ENCODE peak calls at places on chromosomes 2 and 18, in six cellular contexts. One of them, this sample, is unnamed.

GRCh38 chr2:160417745-160418397 is 75.7 kb downstream of the RBMS1 start:
- DNase-seq in breast epithelium: no peak
- DNase-seq in HCT116: no peak
- DNase-seq in NB4: no peak
- DNase-seq in suprapubic skin: no peak
- DNase-seq in esophagus squamous epithelium: no peak
- DNase-seq in this sample: no peak

GRCh38 chr2:146940016-146940685 is 904.7 kb upstream of the ACVR2A start:
- DNase-seq in breast epithelium: no peak
- DNase-seq in HCT116: no peak
- DNase-seq in NB4: no peak
- DNase-seq in suprapubic skin: no peak
- DNase-seq in esophagus squamous epithelium: no peak
- DNase-seq in this sample: no peak

GRCh38 chr2:234823877-234824376 is 127.9 kb upstream of the SH3BP4 start:
- DNase-seq in breast epithelium: no peak
- DNase-seq in HCT116: no peak
- DNase-seq in NB4: no peak
- DNase-seq in suprapubic skin: no peak
- DNase-seq in esophagus squamous epithelium: no peak
- DNase-seq in this sample: no peak

GRCh38 chr2:40281021-40281940 is 170.6 kb downstream of the SLC8A1 start:
- DNase-seq in breast epithelium: peak; percentile 67
- DNase-seq in HCT116: no peak
- DNase-seq in NB4: no peak
- DNase-seq in suprapubic skin: no peak
- DNase-seq in esophagus squamous epithelium: no peak
- DNase-seq in this sample: no peak

GRCh38 chr2:37623971-37624897 is 47.2 kb downstream of the CDC42EP3 start:
- DNase-seq in breast epithelium: no peak
- DNase-seq in HCT116: no peak
- DNase-seq in NB4: peak; percentile 42
- DNase-seq in suprapubic skin: no peak
- DNase-seq in esophagus squamous epithelium: no peak
- DNase-seq in this sample: no peak

GRCh38 chr2:229350117-229350805 is 79.2 kb upstream of the PID1 start:
- DNase-seq in breast epithelium: no peak
- DNase-seq in HCT116: no peak
- DNase-seq in NB4: no peak
- DNase-seq in suprapubic skin: no peak
- DNase-seq in esophagus squamous epithelium: no peak
- DNase-seq in this sample: no peak

GRCh38 chr2:63692002-63692606 is 103.3 kb downstream of the MDH1 start:
- DNase-seq in breast epithelium: no peak
- DNase-seq in HCT116: peak; percentile 31
- DNase-seq in NB4: peak; percentile 54
- DNase-seq in suprapubic skin: no peak
- DNase-seq in esophagus squamous epithelium: no peak
- DNase-seq in this sample: peak; percentile 16

GRCh38 chr2:26628561-26629345 is 12.4 kb downstream of the CIB4 start:
- DNase-seq in breast epithelium: no peak
- DNase-seq in HCT116: no peak
- DNase-seq in NB4: no peak
- DNase-seq in suprapubic skin: no peak
- DNase-seq in esophagus squamous epithelium: no peak
- DNase-seq in this sample: no peak

GRCh38 chr2:217467331-217467730 is 535.5 kb downstream of the TNS1 start:
- DNase-seq in breast epithelium: no peak
- DNase-seq in HCT116: no peak
- DNase-seq in NB4: no peak
- DNase-seq in suprapubic skin: no peak
- DNase-seq in esophagus squamous epithelium: no peak
- DNase-seq in this sample: no peak

GRCh38 chr2:8484502-8485283 is 197.2 kb upstream of the ID2 start:
- DNase-seq in breast epithelium: no peak
- DNase-seq in HCT116: no peak
- DNase-seq in NB4: no peak
- DNase-seq in suprapubic skin: peak; percentile 61
- DNase-seq in esophagus squamous epithelium: no peak
- DNase-seq in this sample: no peak

GRCh38 chr2:241842620-241843211 is 16.0 kb downstream of the PDCD1 start:
- DNase-seq in breast epithelium: no peak
- DNase-seq in HCT116: no peak
- DNase-seq in NB4: peak; percentile 89
- DNase-seq in suprapubic skin: peak; percentile 89
- DNase-seq in esophagus squamous epithelium: no peak
- DNase-seq in this sample: no peak

GRCh38 chr2:113117594-113118262 is 9.7 kb upstream of the IL1RN start:
- DNase-seq in breast epithelium: peak; percentile 62
- DNase-seq in HCT116: no peak
- DNase-seq in NB4: peak; percentile 52
- DNase-seq in suprapubic skin: no peak
- DNase-seq in esophagus squamous epithelium: peak; percentile 7
- DNase-seq in this sample: peak; percentile 93

GRCh38 chr18:29862824-29863223 is 1179.7 kb downstream of the DSC3 start:
- DNase-seq in breast epithelium: no peak
- DNase-seq in HCT116: no peak
- DNase-seq in NB4: no peak
- DNase-seq in suprapubic skin: no peak
- DNase-seq in esophagus squamous epithelium: no peak
- DNase-seq in this sample: no peak

GRCh38 chr18:10402876-10403559 is 51.4 kb upstream of the APCDD1 start:
- DNase-seq in breast epithelium: no peak
- DNase-seq in HCT116: no peak
- DNase-seq in NB4: no peak
- DNase-seq in suprapubic skin: no peak
- DNase-seq in esophagus squamous epithelium: no peak
- DNase-seq in this sample: no peak

DNA sequence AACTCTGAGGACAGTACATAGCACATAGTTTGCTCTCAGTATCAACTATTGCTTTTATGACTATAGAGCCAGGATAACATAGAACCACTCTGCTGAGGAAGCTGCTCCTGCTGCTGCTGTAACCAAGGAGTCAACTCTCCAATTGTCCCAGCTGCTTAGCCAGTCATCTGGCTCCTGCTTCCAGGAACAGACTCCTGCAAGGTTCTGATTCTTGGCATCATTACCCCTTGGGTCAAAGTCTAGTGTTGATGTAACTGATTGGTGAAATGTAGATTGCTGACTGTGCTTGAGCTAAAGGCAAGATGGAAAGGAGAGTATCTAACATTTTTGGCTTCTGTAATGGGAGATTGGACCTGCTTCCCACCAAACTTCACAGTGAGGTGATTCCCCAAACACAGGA is 261.9 kb upstream of the FSHR start:
- DNase-seq in breast epithelium: no peak
- DNase-seq in HCT116: no peak
- DNase-seq in NB4: no peak
- DNase-seq in suprapubic skin: no peak
- DNase-seq in esophagus squamous epithelium: no peak
- DNase-seq in this sample: no peak
- TF ChIP-seq POLR2A in breast epithelium: no peak
- TF ChIP-seq POLR2A in HCT116: no peak
- TF ChIP-seq POLR2A in NB4: no peak
- TF ChIP-seq POLR2A in suprapubic skin: no peak
- TF ChIP-seq POLR2A in esophagus squamous epithelium: no peak
- TF ChIP-seq POLR2A in this sample: no peak

DNA sequence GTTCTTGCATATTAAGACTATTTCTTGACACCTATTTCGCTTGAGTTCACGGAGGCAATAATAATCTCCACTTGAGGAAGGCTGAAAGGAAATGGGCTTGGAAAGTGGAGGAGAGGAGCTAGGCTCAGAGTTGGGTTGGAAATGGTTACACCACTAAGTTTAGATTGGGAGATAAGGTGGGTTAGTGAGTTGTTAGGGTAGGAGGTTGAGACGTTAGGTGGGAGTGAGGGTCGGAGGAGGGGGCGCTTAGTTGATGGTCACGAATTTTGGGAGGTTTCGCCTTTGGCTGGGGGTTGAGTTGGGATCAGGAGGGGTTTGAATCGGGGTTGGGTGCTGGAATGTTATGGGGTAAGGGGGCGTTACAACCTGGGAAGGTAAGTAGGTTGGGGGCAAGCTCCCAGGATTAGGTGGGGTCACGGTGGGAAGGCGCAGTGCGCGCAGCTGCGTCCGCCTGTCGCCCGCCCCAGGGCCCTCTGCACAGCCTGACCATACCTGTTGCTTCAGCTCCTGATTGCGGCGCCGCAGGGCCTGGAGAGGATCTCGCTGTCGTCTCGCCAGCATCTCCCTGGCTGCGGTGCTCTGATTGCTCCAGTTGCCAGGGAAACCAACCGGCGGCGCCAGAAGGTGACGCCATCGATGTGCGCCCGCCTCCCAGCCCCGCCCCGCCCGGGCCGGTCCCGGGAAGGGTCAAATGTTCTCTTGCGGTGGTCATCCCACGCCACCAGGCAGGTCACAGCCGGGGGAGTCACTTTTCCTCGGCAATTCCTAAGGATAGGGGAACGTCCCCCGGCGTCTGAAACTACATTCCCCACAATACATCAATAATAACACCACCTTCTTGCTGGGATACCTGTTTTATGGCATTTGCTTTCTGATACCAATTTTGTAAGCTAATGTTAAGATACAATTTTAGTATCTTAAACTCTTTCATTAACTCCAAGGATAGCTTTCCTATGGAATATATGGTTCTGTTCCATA is at the start of gene NPHP1:
- DNase-seq in breast epithelium: peak; percentile 86
- DNase-seq in HCT116: peak; percentile 60
- DNase-seq in NB4: peak; percentile 82
- DNase-seq in suprapubic skin: peak; percentile 92
- DNase-seq in esophagus squamous epithelium: peak; percentile 18
- DNase-seq in this sample: peak; percentile 92
- TF ChIP-seq POLR2A in breast epithelium: no peak
- TF ChIP-seq POLR2A in HCT116: peak; percentile 55
- TF ChIP-seq POLR2A in NB4: peak; percentile 39
- TF ChIP-seq POLR2A in suprapubic skin: no peak
- TF ChIP-seq POLR2A in esophagus squamous epithelium: no peak
- TF ChIP-seq POLR2A in this sample: peak; percentile 74

DNA sequence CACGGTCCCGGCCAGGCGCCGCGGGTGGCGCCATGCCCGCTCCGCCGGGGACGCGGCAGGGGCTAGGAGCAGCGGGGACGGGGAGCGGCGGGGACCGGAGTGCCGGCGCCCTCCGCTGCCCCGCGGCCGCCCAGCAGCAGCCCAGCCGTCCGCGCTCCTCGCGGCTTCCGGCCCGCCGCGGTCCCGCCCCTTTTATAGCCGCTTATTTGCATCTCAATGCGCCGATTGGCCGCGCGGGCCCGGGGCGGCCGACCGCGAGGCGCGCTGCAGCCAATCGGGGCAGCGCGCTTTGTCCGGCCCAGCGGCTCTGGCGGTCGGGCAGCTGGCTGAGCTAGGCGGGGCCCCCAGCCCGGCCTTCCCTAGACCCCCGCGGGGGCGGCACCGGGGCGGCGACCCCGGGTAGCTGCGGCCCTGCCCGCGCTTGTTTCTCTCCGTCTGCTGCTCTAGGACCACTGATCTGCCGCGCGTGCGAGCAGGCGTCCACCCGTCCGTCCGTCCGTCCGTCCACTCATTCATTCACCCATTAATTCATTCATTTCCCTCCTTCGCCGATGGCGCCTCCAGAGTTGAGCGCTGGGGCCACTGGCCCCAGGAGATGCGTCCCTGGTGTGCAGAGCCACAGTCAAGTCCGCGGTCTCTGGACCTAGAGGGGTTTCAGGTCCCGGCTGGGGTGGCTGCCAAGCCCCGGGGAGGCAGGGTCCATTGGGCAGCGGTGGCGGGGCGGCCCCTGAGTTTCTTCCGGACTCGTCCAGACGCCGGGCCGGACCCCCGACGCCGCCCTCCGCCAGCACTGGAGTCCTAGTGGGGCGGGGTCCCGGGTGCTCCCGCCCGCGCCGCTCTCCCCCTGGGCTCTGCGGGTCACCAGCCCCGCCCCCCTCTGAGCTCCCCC is at the start of gene HES6:
- DNase-seq in breast epithelium: peak; percentile 83
- DNase-seq in HCT116: peak; percentile 65
- DNase-seq in NB4: peak; percentile 96
- DNase-seq in suprapubic skin: peak; percentile 90
- DNase-seq in esophagus squamous epithelium: peak; percentile 27
- DNase-seq in this sample: peak; percentile 93
- TF ChIP-seq POLR2A in breast epithelium: no peak
- TF ChIP-seq POLR2A in HCT116: peak; percentile 97
- TF ChIP-seq POLR2A in NB4: peak; percentile 98
- TF ChIP-seq POLR2A in suprapubic skin: peak; percentile 58
- TF ChIP-seq POLR2A in esophagus squamous epithelium: peak; percentile 76
- TF ChIP-seq POLR2A in this sample: peak; percentile 99

DNA sequence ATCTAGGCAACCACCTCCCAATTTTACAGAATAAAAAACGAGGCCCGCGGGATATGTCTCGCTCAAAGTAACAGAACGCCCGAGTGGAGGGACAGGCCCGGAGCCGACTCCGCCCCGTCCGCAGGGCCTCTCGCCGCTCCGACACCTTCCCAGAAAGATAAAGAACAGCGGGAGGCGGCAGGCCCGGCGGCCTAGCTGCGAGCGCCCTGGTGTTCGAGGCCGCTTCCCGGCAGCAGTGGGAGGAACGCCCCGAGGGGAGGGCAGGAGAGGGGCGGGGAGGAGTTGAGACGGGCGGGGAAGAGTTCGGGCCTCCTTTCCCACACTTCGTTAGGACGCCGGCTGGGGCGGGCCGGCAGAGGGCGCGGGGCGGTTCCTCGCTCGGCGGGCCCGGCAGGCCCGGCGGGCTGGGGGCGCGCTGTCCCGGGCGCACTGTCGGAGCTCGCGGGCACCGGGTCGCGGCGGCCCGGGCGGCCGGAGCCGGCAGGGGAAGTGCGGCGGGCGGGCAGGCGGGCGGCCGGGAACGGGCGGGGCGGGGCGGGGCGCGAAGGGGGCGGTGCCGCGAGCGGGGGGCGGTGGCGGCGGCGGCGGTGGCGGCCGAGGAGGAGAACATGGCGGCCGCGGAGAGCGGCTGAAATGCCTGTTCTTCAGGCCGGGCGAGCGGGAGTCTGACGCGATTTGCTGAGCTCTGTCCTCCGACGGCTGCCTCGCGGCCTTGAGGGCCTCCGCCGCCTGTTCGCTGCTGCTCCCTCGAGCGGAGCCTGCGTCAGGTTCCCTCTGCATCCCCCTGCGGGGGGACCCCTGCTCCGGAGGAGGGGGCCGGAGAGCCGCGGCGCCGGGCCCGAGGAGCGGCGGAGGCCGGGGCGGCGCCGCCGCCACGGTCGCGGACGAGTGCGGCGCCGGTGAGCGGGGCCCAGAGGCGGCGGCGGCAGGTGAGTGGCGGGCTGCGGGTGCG is at the start of gene NCOA1:
- DNase-seq in breast epithelium: peak; percentile 75
- DNase-seq in HCT116: peak; percentile 75
- DNase-seq in NB4: peak; percentile 95
- DNase-seq in suprapubic skin: peak; percentile 94
- DNase-seq in esophagus squamous epithelium: peak; percentile 58
- DNase-seq in this sample: peak; percentile 97
- TF ChIP-seq POLR2A in breast epithelium: peak; percentile 32
- TF ChIP-seq POLR2A in HCT116: peak; percentile 10
- TF ChIP-seq POLR2A in NB4: peak; percentile 32
- TF ChIP-seq POLR2A in suprapubic skin: peak; percentile 43
- TF ChIP-seq POLR2A in esophagus squamous epithelium: peak; percentile 44
- TF ChIP-seq POLR2A in this sample: peak; percentile 44

This sample was measured in erythroblast.